ENCODE peak calls at places on chromosomes 1 and 21, in four cellular contexts. One of them, this sample, is unnamed.

GRCh38 chr1:48066951-48067350 is 69.8 kb upstream of the TRABD2B start:
- DNase-seq in BJ: no peak
- DNase-seq in CD4-positive, alpha-beta T cell: no peak
- DNase-seq in stimulated activated CD4-positive, alpha-beta T cell treated with anti-CD3 and anti-CD28 coated beads, Interleukin-2, amount 100 ng/mL, for 48 hours: no peak
- DNase-seq in this sample: no peak

GRCh38 chr1:198449727-198450433 is 90.6 kb downstream of the ATP6V1G3 start:
- DNase-seq in BJ: no peak
- DNase-seq in CD4-positive, alpha-beta T cell: no peak
- DNase-seq in stimulated activated CD4-positive, alpha-beta T cell treated with anti-CD3 and anti-CD28 coated beads, Interleukin-2, amount 100 ng/mL, for 48 hours: no peak
- DNase-seq in this sample: no peak

GRCh38 chr1:221878134-221878533 is 136.2 kb upstream of the DUSP10 start:
- DNase-seq in BJ: no peak
- DNase-seq in CD4-positive, alpha-beta T cell: no peak
- DNase-seq in stimulated activated CD4-positive, alpha-beta T cell treated with anti-CD3 and anti-CD28 coated beads, Interleukin-2, amount 100 ng/mL, for 48 hours: no peak
- DNase-seq in this sample: no peak

GRCh38 chr21:41510500-41510899 is 2.5 kb upstream of the TMPRSS2 start:
- DNase-seq in BJ: no peak
- DNase-seq in CD4-positive, alpha-beta T cell: no peak
- DNase-seq in stimulated activated CD4-positive, alpha-beta T cell treated with anti-CD3 and anti-CD28 coated beads, Interleukin-2, amount 100 ng/mL, for 48 hours: no peak
- DNase-seq in this sample: no peak

GRCh38 chr1:32881871-32882850 is 4.1 kb upstream of the HPCA start:
- DNase-seq in BJ: no peak
- DNase-seq in CD4-positive, alpha-beta T cell: no peak
- DNase-seq in stimulated activated CD4-positive, alpha-beta T cell treated with anti-CD3 and anti-CD28 coated beads, Interleukin-2, amount 100 ng/mL, for 48 hours: no peak
- DNase-seq in this sample: no peak

GRCh38 chr1:203650012-203650836 is 23.6 kb downstream of the ATP2B4 start:
- DNase-seq in BJ: no peak
- DNase-seq in CD4-positive, alpha-beta T cell: peak
- DNase-seq in stimulated activated CD4-positive, alpha-beta T cell treated with anti-CD3 and anti-CD28 coated beads, Interleukin-2, amount 100 ng/mL, for 48 hours: peak
- DNase-seq in this sample: no peak

GRCh38 chr1:227428803-227429202 is 110.5 kb upstream of the CDC42BPA start:
- DNase-seq in BJ: no peak
- DNase-seq in CD4-positive, alpha-beta T cell: no peak
- DNase-seq in stimulated activated CD4-positive, alpha-beta T cell treated with anti-CD3 and anti-CD28 coated beads, Interleukin-2, amount 100 ng/mL, for 48 hours: no peak
- DNase-seq in this sample: peak

GRCh38 chr1:156356875-156357534 is 12.0 kb upstream of the RHBG start:
- DNase-seq in BJ: no peak
- DNase-seq in CD4-positive, alpha-beta T cell: peak
- DNase-seq in stimulated activated CD4-positive, alpha-beta T cell treated with anti-CD3 and anti-CD28 coated beads, Interleukin-2, amount 100 ng/mL, for 48 hours: peak
- DNase-seq in this sample: peak

GRCh38 chr1:41465741-41466140 is 18.7 kb downstream of the EDN2 start:
- DNase-seq in BJ: no peak
- DNase-seq in CD4-positive, alpha-beta T cell: no peak
- DNase-seq in stimulated activated CD4-positive, alpha-beta T cell treated with anti-CD3 and anti-CD28 coated beads, Interleukin-2, amount 100 ng/mL, for 48 hours: no peak
- DNase-seq in this sample: no peak

GRCh38 chr1:21175670-21176581 is 771 bp downstream of the EIF4G3 start:
- DNase-seq in BJ: no peak
- DNase-seq in CD4-positive, alpha-beta T cell: peak
- DNase-seq in stimulated activated CD4-positive, alpha-beta T cell treated with anti-CD3 and anti-CD28 coated beads, Interleukin-2, amount 100 ng/mL, for 48 hours: peak
- DNase-seq in this sample: no peak

GRCh38 chr1:119816407-119816806 is 5.1 kb upstream of the REG4 start:
- DNase-seq in BJ: no peak
- DNase-seq in CD4-positive, alpha-beta T cell: no peak
- DNase-seq in stimulated activated CD4-positive, alpha-beta T cell treated with anti-CD3 and anti-CD28 coated beads, Interleukin-2, amount 100 ng/mL, for 48 hours: no peak
- DNase-seq in this sample: no peak

GRCh38 chr1:155064813-155065436 is 1.4 kb downstream of the EFNA4 start:
- DNase-seq in BJ: no peak
- DNase-seq in CD4-positive, alpha-beta T cell: no peak
- DNase-seq in stimulated activated CD4-positive, alpha-beta T cell treated with anti-CD3 and anti-CD28 coated beads, Interleukin-2, amount 100 ng/mL, for 48 hours: no peak
- DNase-seq in this sample: no peak

GRCh38 chr21:44377201-44377921 is 23.9 kb downstream of the TRPM2 start:
- DNase-seq in BJ: no peak
- DNase-seq in CD4-positive, alpha-beta T cell: no peak
- DNase-seq in stimulated activated CD4-positive, alpha-beta T cell treated with anti-CD3 and anti-CD28 coated beads, Interleukin-2, amount 100 ng/mL, for 48 hours: no peak
- DNase-seq in this sample: no peak

GRCh38 chr21:39377444-39378050 is 28.7 kb upstream of the HMGN1 start:
- DNase-seq in BJ: no peak
- DNase-seq in CD4-positive, alpha-beta T cell: no peak
- DNase-seq in stimulated activated CD4-positive, alpha-beta T cell treated with anti-CD3 and anti-CD28 coated beads, Interleukin-2, amount 100 ng/mL, for 48 hours: no peak
- DNase-seq in this sample: no peak